ENCODE peak calls at places on chromosome 20, in nine cellular contexts. S is NCI-H1694, K is fibroblast of lung, B is kidney tubule cell, V is NCI-H1092 treated with DMSO at 0.1 percent for 48 hours, Q is Kasumi-1, E is bronchial epithelial cell, L is T-helper 2 cell, R is AG09319. Y is an unnamed sample.

GRCh38 chr20:23606652-23607049 is 934 bp upstream of the CST9 start:
- DNase-seq in B (peak), S (peak), K (peak), E (peak), L (peak), R (peak), Q (peak), V (peak), Y (peak)

GRCh38 chr20:47271216-47271615 is 85.3 kb downstream of the ZMYND8 start:
- DNase-seq in B (no peak), L (no peak), Q (no peak), R (no peak), V (no peak), S (no peak), E (no peak), K (no peak), Y (no peak)

GRCh38 chr20:17969276-17969883 is 562 bp downstream of the MGME1 start:
- DNase-seq in K (no peak), R (no peak), Q (peak), V (peak), B (peak), L (peak), S (no peak), E (peak), Y (no peak)

GRCh38 chr20:62183426-62184142 is 756 bp downstream of the MTG2 start:
- DNase-seq in B (peak), R (no peak), V (no peak), L (no peak), Q (no peak), E (no peak), K (peak), S (no peak), Y (no peak)

GRCh38 chr20:45410887-45411286 is 2.8 kb downstream of the DBNDD2 start:
- DNase-seq in R (no peak), L (no peak), V (no peak), K (no peak), S (no peak), Q (no peak), B (no peak), E (no peak), Y (no peak)

GRCh38 chr20:38202153-38202981 is 37.3 kb upstream of the TGM2 start:
- DNase-seq in V (no peak), E (no peak), K (no peak), S (no peak), Q (no peak), B (no peak), L (no peak), R (no peak), Y (no peak)

GRCh38 chr20:60011512-60012507 is 53.6 kb downstream of the CDH26 start:
- DNase-seq in L (no peak), S (no peak), B (no peak), Q (no peak), R (no peak), V (peak), E (no peak), K (no peak), Y (no peak)

GRCh38 chr20:36154696-36155628 is at the start of gene EPB41L1:
- DNase-seq in Q (no peak), R (no peak), E (no peak), L (no peak), K (no peak), S (no peak), B (no peak), V (peak), Y (no peak)

Y was measured in GM18507.